ENCODE peak calls at places on chromosomes 11 and 22, in ten cellular contexts. C, W, X, K, B, U, Q, L, N and G are unnamed samples. For H3K27me3, the result is how much of the 10 kb centered on the place peaks cover.

GRCh38 chr22:43044402-43044801 is 29.5 kb upstream of the PACSIN2 start:
- DNase-seq in L (no peak), Q (no peak), X (no peak), U (no peak), C (no peak), K (no peak), B (no peak), N (no peak), W (no peak), G (no peak)

GRCh38 chr11:116144387-116144958 is 628.3 kb downstream of the BUD13 start:
- DNase-seq in Q (no peak), W (no peak), U (no peak), K (no peak), N (no peak), L (no peak), C (no peak), B (no peak), X (no peak), G (no peak)

GRCh38 chr11:72676874-72677341 is 2.7 kb upstream of the PDE2A start:
- DNase-seq in L (peak), K (no peak), W (peak), Q (no peak), C (no peak), U (peak), X (peak), N (peak), B (peak), G (no peak)

GRCh38 chr11:43685483-43685882 is 4.9 kb downstream of the HSD17B12 start:
- DNase-seq in C (no peak), K (no peak), L (no peak), U (no peak), X (no peak), W (no peak), Q (no peak), N (no peak), B (peak), G (no peak)

GRCh38 chr22:27238935-27239510 is 562.5 kb downstream of the MN1 start:
- DNase-seq in C (peak), Q (peak), K (no peak), X (no peak), B (peak), U (no peak), N (peak), W (peak), L (peak), G (peak)

GRCh38 chr11:64409707-64410395 is 50.9 kb downstream of the RPS6KA4 start:
- DNase-seq in L (no peak), X (no peak), Q (no peak), B (peak), C (no peak), W (no peak), K (no peak), U (no peak), N (no peak), G (no peak)

GRCh38 chr11:21414928-21415327 is 745.5 kb downstream of the NELL1 start:
- DNase-seq in W (no peak), C (no peak), N (no peak), K (no peak), Q (no peak), L (no peak), U (no peak), B (no peak), X (no peak), G (no peak)

GRCh38 chr22:36344106-36344827 is 43.5 kb downstream of the MYH9 start:
- DNase-seq in K (no peak), C (no peak), N (no peak), B (no peak), L (no peak), Q (no peak), U (no peak), W (no peak), X (no peak), G (no peak)

GRCh38 chr22:49212002-49212401 is 615.7 kb downstream of the BRD1 start:
- DNase-seq in W (no peak), C (no peak), K (no peak), X (peak), L (no peak), Q (no peak), U (no peak), N (no peak), B (no peak), G (no peak)

GRCh38 chr11:61652135-61652534 is 28.1 kb upstream of the DAGLA start:
- DNase-seq in W (no peak), C (no peak), K (no peak), Q (no peak), B (no peak), X (no peak), L (no peak), U (no peak), N (no peak), G (no peak)

GRCh38 chr22:26642465-26643367 is 14.7 kb upstream of the MIAT start:
- DNase-seq in Q (no peak), X (no peak), K (no peak), W (no peak), B (peak), N (peak), C (no peak), U (no peak), L (no peak), G (no peak)

GRCh38 chr11:9214765-9215164 is 50.4 kb downstream of the DENND5A start:
- DNase-seq in N (no peak), L (no peak), X (no peak), W (no peak), U (no peak), Q (no peak), K (peak), B (peak), C (no peak), G (no peak)

GRCh38 chr11:28083118-28083517 is 24.8 kb downstream of the KIF18A start:
- DNase-seq in W (no peak), X (no peak), N (no peak), C (no peak), Q (no peak), K (no peak), B (no peak), L (no peak), U (no peak), G (no peak)

GRCh38 chr11:60124802-60125432 is 36.5 kb downstream of the MS4A2 start:
- DNase-seq in N (no peak), K (no peak), Q (no peak), W (no peak), X (no peak), C (no peak), L (no peak), B (no peak), U (no peak), G (no peak)

GRCh38 chr22:30306629-30307016 is 17.3 kb upstream of the CASTOR1 start:
- DNase-seq in L (no peak), B (no peak), W (no peak), C (no peak), N (no peak), X (no peak), Q (no peak), K (no peak), U (no peak), G (no peak)

GRCh38 chr11:61109671-61110070 is 7.4 kb downstream of the CD5 start:
- DNase-seq in K (no peak), U (no peak), N (no peak), C (no peak), L (no peak), W (no peak), B (no peak), X (no peak), Q (no peak), G (no peak)

GRCh38 chr22:26318975-26319374 is 110.1 kb upstream of the ASPHD2 start:
- DNase-seq in L (no peak), K (no peak), N (no peak), U (no peak), B (no peak), C (no peak), Q (no peak), W (no peak), X (no peak), G (no peak)

GRCh38 chr11:69409812-69410645 is 71.4 kb upstream of the LINC01488 start:
- DNase-seq in X (no peak), W (no peak), B (no peak), N (no peak), K (no peak), L (no peak), U (no peak), C (peak), Q (no peak), G (no peak)

GRCh38 chr11:613369-613968 is 2.3 kb downstream of the IRF7 start:
- DNase-seq in W (peak), Q (no peak), C (peak), B (peak), U (peak), N (peak), X (peak), L (peak), K (peak), G (no peak)

GRCh38 chr22:31282748-31283468 is 9.4 kb downstream of the PIK3IP1 start:
- DNase-seq in W (no peak), C (no peak), Q (no peak), U (no peak), K (no peak), N (no peak), X (no peak), L (no peak), B (no peak), G (no peak)

GRCh38 chr22:19085233-19086043 is 36.8 kb downstream of the DGCR2 start:
- DNase-seq in B (peak), Q (no peak), L (no peak), U (no peak), W (no peak), K (no peak), C (no peak), N (no peak), X (no peak), G (no peak)

GRCh38 chr11:48099916-48100446 is 116.6 kb upstream of the OR4B1 start:
- DNase-seq in U (no peak), L (peak), C (no peak), Q (no peak), N (no peak), W (no peak), X (no peak), B (no peak), K (no peak), G (no peak)

GRCh38 chr22:31140746-31141145 is 438 bp upstream of the PLA2G3 start:
- DNase-seq in K (no peak), C (no peak), Q (no peak), W (no peak), N (no peak), X (no peak), B (no peak), U (no peak), L (no peak), G (no peak)

GRCh38 chr22:38233427-38233826 is 31.6 kb downstream of the MAFF start:
- DNase-seq in K (no peak), L (no peak), C (no peak), W (no peak), B (peak), Q (no peak), U (no peak), X (no peak), N (no peak), G (no peak)

GRCh38 chr11:118143661-118144185 is 8.9 kb downstream of the SCN4B start:
- DNase-seq in U (no peak), C (no peak), L (no peak), W (no peak), X (no peak), N (no peak), Q (no peak), B (no peak), K (no peak), G (no peak)

GRCh38 chr11:114179234-114179941 is 116.8 kb upstream of the NNMT start:
- DNase-seq in B (peak), Q (no peak), W (no peak), X (peak), L (peak), N (peak), K (no peak), U (peak), C (no peak), G (no peak)
- H3K4me3 ChIP-seq in B (no peak), Q (no peak), W (no peak), X (peak), L (peak), N (peak), K (no peak), U (peak), C (peak), G (no peak)

GRCh38 chr22:20438066-20438677 is 547 bp upstream of the SCARF2 start:
- DNase-seq in Q (no peak), L (peak), U (no peak), W (no peak), N (no peak), K (no peak), C (peak), X (no peak), B (peak), G (no peak)
- H3K27me3 ChIP-seq in Q (under half), L (under half), U (under half), W (under half), N (under half), K (under half), C (under half), X (under half), B (under half), G (under half)

GRCh38 chr11:33257897-33258630 is 883 bp downstream of the HIPK3 start:
- DNase-seq in K (peak), Q (peak), N (peak), U (peak), W (peak), X (peak), L (peak), B (peak), C (no peak), G (peak)

GRCh38 chr11:33256808-33257159 is 397 bp upstream of the HIPK3 start:
- DNase-seq in N (no peak), W (no peak), X (no peak), U (no peak), Q (no peak), K (no peak), C (no peak), B (no peak), L (no peak), G (no peak)

GRCh38 chr11:33258631-33259184 is 1.5 kb downstream of the HIPK3 start:
- DNase-seq in L (peak), Q (no peak), C (no peak), U (no peak), B (peak), K (no peak), N (no peak), W (no peak), X (no peak), G (no peak)

GRCh38 chr11:33256031-33256807 is 962 bp upstream of the HIPK3 start:
- DNase-seq in U (no peak), W (no peak), L (no peak), Q (no peak), N (no peak), B (no peak), C (no peak), K (no peak), X (no peak), G (no peak)

DNA sequence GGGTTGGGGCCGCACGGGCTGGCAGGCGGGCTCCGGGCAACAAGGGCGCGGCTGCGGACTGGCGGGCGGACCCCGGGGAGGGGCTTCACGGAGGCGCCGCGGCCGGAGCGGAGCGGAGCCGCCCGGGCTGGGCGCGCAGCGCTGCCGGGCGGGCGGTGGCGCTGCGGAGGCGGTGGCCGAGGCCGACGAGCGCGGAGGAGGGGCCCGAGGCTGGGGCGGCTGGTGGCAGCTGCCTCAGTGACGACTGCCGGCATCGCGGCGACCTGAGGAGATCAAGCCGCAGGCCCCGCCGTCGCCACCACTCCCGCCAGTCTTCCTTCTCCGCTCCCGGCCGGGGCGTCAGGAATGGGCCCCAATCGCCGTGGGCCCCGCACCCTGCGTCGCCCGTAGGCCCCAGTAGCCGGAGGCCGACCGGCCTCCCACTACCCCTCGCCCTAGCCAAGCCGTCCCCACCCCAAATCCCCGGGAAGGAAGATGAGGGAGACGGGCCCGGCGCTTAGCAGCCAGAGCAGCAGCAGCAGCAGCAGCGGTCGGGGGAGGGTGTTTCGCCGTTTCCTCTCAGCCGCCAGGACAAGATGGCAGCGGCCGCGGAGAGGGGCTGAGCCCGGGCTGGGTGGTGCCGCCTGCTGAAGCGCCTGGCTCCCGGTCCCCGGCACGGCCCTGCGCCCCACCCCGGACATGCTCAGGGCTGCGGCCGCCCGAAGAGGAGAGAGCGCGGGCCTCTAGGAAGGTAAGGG is at the start of gene HIPK3:
- DNase-seq in X (peak), W (peak), U (peak), K (no peak), Q (no peak), L (peak), C (peak), N (peak), B (peak), G (no peak)
- TF ChIP-seq CTCF in X (no peak), W (peak), U (peak), K (no peak), Q (no peak), L (peak), C (peak), N (peak), B (peak), G (peak)

GRCh38 chr11:126140106-126140931 is 71.1 kb downstream of the RPUSD4 start:
- DNase-seq in B (peak), Q (no peak), N (no peak), U (no peak), X (no peak), W (no peak), K (no peak), C (no peak), L (no peak), G (no peak)
- H3K4me3 ChIP-seq in B (no peak), Q (no peak), N (no peak), U (no peak), X (no peak), W (no peak), K (no peak), C (no peak), L (no peak), G (no peak)

DNA sequence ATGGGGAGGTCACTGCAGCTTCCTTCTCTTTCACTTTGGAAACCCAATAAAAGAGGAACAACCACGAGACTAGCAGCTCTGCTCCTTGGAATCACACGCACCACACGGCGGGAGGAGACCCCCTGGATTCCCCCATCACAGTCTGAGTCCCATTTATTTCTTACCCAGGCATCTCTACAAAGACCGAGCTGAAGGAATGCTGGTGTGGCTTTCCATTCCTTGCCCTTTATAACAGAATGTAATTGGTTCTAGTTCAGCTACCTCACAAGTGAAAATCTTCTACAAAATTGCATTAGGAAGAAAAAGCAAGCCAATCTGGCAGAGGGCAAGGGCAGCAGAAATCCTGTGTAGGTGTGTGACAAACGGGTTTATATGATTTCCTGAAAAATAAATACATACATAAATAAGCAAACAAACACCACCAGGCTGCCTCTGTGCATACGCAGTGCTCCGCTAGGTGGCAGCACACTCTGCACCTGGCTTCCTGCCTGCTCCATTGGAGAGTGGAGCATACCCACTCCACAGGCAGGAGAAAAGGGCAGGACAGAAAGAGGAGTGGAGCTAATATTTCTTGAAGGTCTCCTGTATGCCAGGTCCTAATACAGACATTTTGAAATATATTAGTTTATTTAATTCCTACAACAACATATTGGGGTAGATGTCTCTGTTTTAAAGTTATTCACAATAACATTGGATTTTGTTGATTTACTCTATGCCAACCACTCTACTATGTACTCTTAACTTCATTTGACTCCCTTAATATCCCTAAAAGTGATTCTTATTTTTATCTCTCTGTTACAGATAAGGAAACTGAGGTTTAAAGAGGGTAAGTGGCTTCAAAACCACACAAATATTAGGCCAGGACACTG is 673.1 kb downstream of the KCNA4 start:
- DNase-seq in U (peak), L (peak), N (peak), K (peak), Q (no peak), W (peak), B (peak), C (peak), X (peak), G (no peak)
- H3K27me3 ChIP-seq in U (under half), L (under half), N (under half), K (under half), Q (under half), W (under half), B (under half), C (under half), X (under half), G (under half)

DNA sequence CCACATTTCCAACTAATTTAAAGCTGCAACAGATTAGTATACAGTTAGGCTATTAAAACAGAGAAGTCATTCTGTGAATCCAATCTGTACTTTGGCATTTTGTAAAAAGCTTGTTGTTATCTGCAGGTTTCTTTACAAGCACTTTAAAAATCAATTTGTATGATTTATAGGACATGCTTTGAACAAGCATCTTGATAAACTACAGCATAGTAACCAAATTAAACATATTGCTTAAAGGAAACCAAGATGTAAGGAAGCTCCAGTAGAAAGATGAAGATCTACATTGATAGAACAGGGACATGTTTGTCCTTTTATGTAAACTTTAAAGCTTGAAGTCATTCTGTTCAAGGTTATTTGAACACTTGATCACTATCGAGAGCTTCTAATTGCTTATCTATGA is 498.3 kb upstream of the CCDC90B start:
- DNase-seq in W (no peak), C (no peak), Q (no peak), X (no peak), N (no peak), L (no peak), B (no peak), U (no peak), K (no peak), G (no peak)
- TF ChIP-seq CTCF in W (no peak), C (no peak), Q (no peak), X (no peak), N (no peak), L (no peak), B (no peak), U (no peak), K (no peak), G (no peak)